ENCODE peak calls at places on chromosomes 6 and 20, in nine cellular contexts. One of them, this sample, is unnamed. For H3K4me1 and H3K36me3, the result is how much of the 10 kb centered on the place peaks cover.

GRCh38 chr20:35271904-35272303 is 6.0 kb downstream of the MMP24OS start:
- DNase-seq in upper lobe of right lung: no peak
- DNase-seq in heart left ventricle: no peak
- DNase-seq in cardiac muscle cell: peak
- DNase-seq in CD8-positive, alpha-beta memory T cell: no peak
- DNase-seq in fibroblast of lung: peak
- DNase-seq in uterus: no peak
- DNase-seq in transverse colon: no peak
- DNase-seq in tibial nerve: no peak
- DNase-seq in this sample: no peak

GRCh38 chr6:157873735-157874344 is 50.8 kb downstream of the SNX9 start:
- DNase-seq in transverse colon: peak
- DNase-seq in fibroblast of lung: peak
- DNase-seq in tibial nerve: peak
- DNase-seq in CD8-positive, alpha-beta memory T cell: peak
- DNase-seq in heart left ventricle: peak
- DNase-seq in uterus: peak
- DNase-seq in cardiac muscle cell: peak
- DNase-seq in upper lobe of right lung: peak
- DNase-seq in this sample: peak

GRCh38 chr6:112560651-112561050 is 213.5 kb downstream of the RFPL4B start:
- DNase-seq in CD8-positive, alpha-beta memory T cell: no peak
- DNase-seq in uterus: no peak
- DNase-seq in fibroblast of lung: peak
- DNase-seq in tibial nerve: no peak
- DNase-seq in transverse colon: no peak
- DNase-seq in cardiac muscle cell: no peak
- DNase-seq in heart left ventricle: no peak
- DNase-seq in upper lobe of right lung: no peak
- DNase-seq in this sample: no peak

GRCh38 chr6:135692426-135692825 is 159.1 kb upstream of the PDE7B start:
- DNase-seq in upper lobe of right lung: no peak
- DNase-seq in CD8-positive, alpha-beta memory T cell: no peak
- DNase-seq in cardiac muscle cell: no peak
- DNase-seq in transverse colon: no peak
- DNase-seq in tibial nerve: no peak
- DNase-seq in uterus: no peak
- DNase-seq in heart left ventricle: no peak
- DNase-seq in fibroblast of lung: no peak
- DNase-seq in this sample: no peak

GRCh38 chr6:44401138-44401537 is 13.6 kb downstream of the CDC5L start:
- DNase-seq in fibroblast of lung: peak
- DNase-seq in transverse colon: no peak
- DNase-seq in cardiac muscle cell: no peak
- DNase-seq in upper lobe of right lung: no peak
- DNase-seq in uterus: no peak
- DNase-seq in heart left ventricle: no peak
- DNase-seq in tibial nerve: no peak
- DNase-seq in CD8-positive, alpha-beta memory T cell: no peak
- DNase-seq in this sample: no peak

GRCh38 chr20:44618318-44618731 is 33.2 kb downstream of the ADA start:
- DNase-seq in CD8-positive, alpha-beta memory T cell: peak
- DNase-seq in fibroblast of lung: no peak
- DNase-seq in heart left ventricle: peak
- DNase-seq in uterus: no peak
- DNase-seq in transverse colon: peak
- DNase-seq in cardiac muscle cell: no peak
- DNase-seq in upper lobe of right lung: peak
- DNase-seq in tibial nerve: no peak
- DNase-seq in this sample: no peak

GRCh38 chr6:165055231-165055630 is 254.2 kb downstream of the C6orf118 start:
- DNase-seq in heart left ventricle: no peak
- DNase-seq in transverse colon: no peak
- DNase-seq in tibial nerve: no peak
- DNase-seq in fibroblast of lung: peak
- DNase-seq in CD8-positive, alpha-beta memory T cell: no peak
- DNase-seq in uterus: no peak
- DNase-seq in cardiac muscle cell: peak
- DNase-seq in upper lobe of right lung: no peak
- DNase-seq in this sample: no peak

GRCh38 chr20:2657241-2657640 is 4.8 kb downstream of the NOP56 start:
- DNase-seq in upper lobe of right lung: no peak
- DNase-seq in fibroblast of lung: no peak
- DNase-seq in transverse colon: no peak
- DNase-seq in tibial nerve: no peak
- DNase-seq in cardiac muscle cell: no peak
- DNase-seq in uterus: no peak
- DNase-seq in heart left ventricle: no peak
- DNase-seq in CD8-positive, alpha-beta memory T cell: no peak
- DNase-seq in this sample: no peak

GRCh38 chr20:43863821-43864544 is 50.7 kb upstream of the TOX2 start:
- DNase-seq in fibroblast of lung: no peak
- DNase-seq in upper lobe of right lung: no peak
- DNase-seq in tibial nerve: no peak
- DNase-seq in cardiac muscle cell: no peak
- DNase-seq in uterus: no peak
- DNase-seq in transverse colon: no peak
- DNase-seq in CD8-positive, alpha-beta memory T cell: no peak
- DNase-seq in heart left ventricle: no peak
- DNase-seq in this sample: no peak

DNA sequence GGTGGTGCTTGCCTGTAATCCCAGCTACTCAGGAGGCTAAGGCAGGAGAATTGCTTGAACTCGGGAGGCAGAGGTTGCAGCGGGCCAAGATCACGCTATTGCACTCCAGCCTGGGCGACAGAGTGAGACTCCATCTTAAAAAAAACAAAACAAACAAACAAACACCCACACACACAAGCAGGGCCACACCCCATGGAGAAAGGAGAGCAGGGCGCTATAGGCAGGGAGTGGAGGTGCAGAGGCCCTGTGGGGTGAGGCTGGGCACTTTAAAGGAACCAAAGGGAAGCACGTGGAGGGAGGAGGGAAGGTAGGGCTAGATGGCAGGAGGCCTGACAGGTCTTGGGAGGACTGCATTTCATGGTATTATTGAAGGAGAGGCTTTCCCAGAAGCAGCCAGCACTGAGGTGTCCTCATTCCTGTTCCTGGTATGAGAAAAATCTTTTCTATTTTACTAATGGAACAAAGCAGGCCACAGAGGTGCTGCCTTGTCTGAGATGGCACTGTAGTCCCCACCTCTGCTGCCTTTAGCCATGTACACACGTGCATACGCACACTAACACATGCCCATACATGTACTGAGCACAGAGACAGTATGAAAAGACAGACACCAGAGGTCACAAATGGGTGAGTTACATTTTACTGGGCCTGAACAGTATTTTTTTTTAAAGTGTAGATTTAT is 44.0 kb downstream of the BCAS4 start:
- DNase-seq in cardiac muscle cell: no peak
- DNase-seq in tibial nerve: no peak
- DNase-seq in uterus: no peak
- DNase-seq in fibroblast of lung: peak
- DNase-seq in heart left ventricle: no peak
- DNase-seq in CD8-positive, alpha-beta memory T cell: no peak
- DNase-seq in transverse colon: no peak
- DNase-seq in upper lobe of right lung: no peak
- DNase-seq in this sample: no peak
- H3K27ac ChIP-seq in cardiac muscle cell: no peak
- H3K27ac ChIP-seq in tibial nerve: no peak
- H3K27ac ChIP-seq in uterus: no peak
- H3K27ac ChIP-seq in fibroblast of lung: no peak
- H3K27ac ChIP-seq in heart left ventricle: no peak
- H3K27ac ChIP-seq in CD8-positive, alpha-beta memory T cell: no peak
- H3K27ac ChIP-seq in transverse colon: no peak
- H3K27ac ChIP-seq in upper lobe of right lung: no peak
- H3K27ac ChIP-seq in this sample: no peak

DNA sequence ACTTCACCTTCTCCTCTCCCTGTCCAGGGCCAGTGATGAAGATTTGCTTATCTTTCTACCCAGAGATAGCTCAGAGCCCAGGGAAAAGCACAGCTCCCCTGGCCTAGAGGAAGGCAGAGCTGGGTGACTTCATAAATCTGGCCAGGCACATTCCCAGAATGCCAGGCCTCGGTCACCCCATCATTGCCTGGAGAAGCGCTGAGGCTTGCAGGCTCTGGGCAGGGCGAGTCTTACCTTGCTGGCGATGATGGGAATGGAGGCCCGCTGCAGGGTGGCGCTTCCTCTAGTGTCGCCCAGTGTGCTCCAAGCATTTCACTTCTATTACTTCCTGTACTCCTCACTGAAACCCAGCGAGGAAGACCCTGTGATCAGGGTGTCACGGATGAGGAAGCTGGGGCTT is 60.1 kb downstream of the DAAM2 start:
- DNase-seq in tibial nerve: no peak
- DNase-seq in CD8-positive, alpha-beta memory T cell: no peak
- DNase-seq in uterus: no peak
- DNase-seq in upper lobe of right lung: no peak
- DNase-seq in heart left ventricle: no peak
- DNase-seq in fibroblast of lung: peak
- DNase-seq in transverse colon: no peak
- DNase-seq in cardiac muscle cell: no peak
- DNase-seq in this sample: no peak
- H3K4me1 ChIP-seq in tibial nerve: under half
- H3K4me1 ChIP-seq in CD8-positive, alpha-beta memory T cell: under half
- H3K4me1 ChIP-seq in uterus: under half
- H3K4me1 ChIP-seq in upper lobe of right lung: under half
- H3K4me1 ChIP-seq in heart left ventricle: under half
- H3K4me1 ChIP-seq in fibroblast of lung: under half
- H3K4me1 ChIP-seq in transverse colon: under half
- H3K4me1 ChIP-seq in cardiac muscle cell: under half
- H3K4me1 ChIP-seq in this sample: under half

GRCh38 chr20:5559937-5560336 is 190.3 kb upstream of the SHLD1 start:
- DNase-seq in heart left ventricle: no peak
- DNase-seq in upper lobe of right lung: no peak
- DNase-seq in cardiac muscle cell: no peak
- DNase-seq in fibroblast of lung: no peak
- DNase-seq in transverse colon: no peak
- DNase-seq in uterus: no peak
- DNase-seq in CD8-positive, alpha-beta memory T cell: no peak
- DNase-seq in tibial nerve: no peak
- DNase-seq in this sample: no peak
- H3K36me3 ChIP-seq in heart left ventricle: half or more
- H3K36me3 ChIP-seq in upper lobe of right lung: half or more
- H3K36me3 ChIP-seq in cardiac muscle cell: under half
- H3K36me3 ChIP-seq in fibroblast of lung: under half
- H3K36me3 ChIP-seq in transverse colon: half or more
- H3K36me3 ChIP-seq in uterus: under half
- H3K36me3 ChIP-seq in CD8-positive, alpha-beta memory T cell: under half
- H3K36me3 ChIP-seq in tibial nerve: half or more
- H3K36me3 ChIP-seq in this sample: under half

GRCh38 chr20:50541606-50542041 is 31.4 kb downstream of the PTPN1 start:
- DNase-seq in upper lobe of right lung: no peak
- DNase-seq in tibial nerve: no peak
- DNase-seq in fibroblast of lung: no peak
- DNase-seq in heart left ventricle: no peak
- DNase-seq in uterus: no peak
- DNase-seq in transverse colon: no peak
- DNase-seq in CD8-positive, alpha-beta memory T cell: no peak
- DNase-seq in cardiac muscle cell: no peak
- DNase-seq in this sample: no peak

GRCh38 chr20:50545123-50545522 is 34.9 kb downstream of the PTPN1 start:
- DNase-seq in CD8-positive, alpha-beta memory T cell: no peak
- DNase-seq in cardiac muscle cell: no peak
- DNase-seq in heart left ventricle: no peak
- DNase-seq in transverse colon: no peak
- DNase-seq in uterus: no peak
- DNase-seq in upper lobe of right lung: no peak
- DNase-seq in tibial nerve: no peak
- DNase-seq in fibroblast of lung: peak
- DNase-seq in this sample: no peak

GRCh38 chr20:50546729-50547314 is 36.6 kb downstream of the PTPN1 start:
- DNase-seq in upper lobe of right lung: no peak
- DNase-seq in cardiac muscle cell: no peak
- DNase-seq in uterus: no peak
- DNase-seq in CD8-positive, alpha-beta memory T cell: no peak
- DNase-seq in heart left ventricle: no peak
- DNase-seq in tibial nerve: no peak
- DNase-seq in fibroblast of lung: no peak
- DNase-seq in transverse colon: peak
- DNase-seq in this sample: no peak

GRCh38 chr20:50540620-50541605 is 30.7 kb downstream of the PTPN1 start:
- DNase-seq in transverse colon: no peak
- DNase-seq in upper lobe of right lung: no peak
- DNase-seq in fibroblast of lung: peak
- DNase-seq in heart left ventricle: no peak
- DNase-seq in cardiac muscle cell: peak
- DNase-seq in uterus: no peak
- DNase-seq in tibial nerve: no peak
- DNase-seq in CD8-positive, alpha-beta memory T cell: no peak
- DNase-seq in this sample: no peak

DNA sequence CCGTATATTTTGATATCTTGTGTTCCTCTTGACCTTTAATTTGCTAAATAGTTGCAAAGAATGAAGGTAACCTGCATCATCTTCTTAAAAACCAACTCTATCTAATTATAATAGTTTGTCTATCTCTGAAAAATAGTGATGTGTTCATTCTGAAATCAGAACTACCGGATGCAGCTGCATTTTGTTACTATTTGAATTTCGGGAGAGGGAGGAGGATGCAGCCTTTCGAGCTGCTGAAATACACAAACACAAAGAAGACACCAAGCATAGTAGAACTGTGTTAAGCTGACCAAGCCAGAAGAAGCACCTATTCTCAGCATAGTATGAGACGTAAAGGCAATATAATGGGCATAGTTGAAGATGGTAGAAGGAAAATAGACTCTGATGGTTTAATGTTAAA is 33.1 kb downstream of the PTPN1 start:
- DNase-seq in tibial nerve: no peak
- DNase-seq in cardiac muscle cell: no peak
- DNase-seq in uterus: no peak
- DNase-seq in transverse colon: no peak
- DNase-seq in CD8-positive, alpha-beta memory T cell: no peak
- DNase-seq in heart left ventricle: no peak
- DNase-seq in upper lobe of right lung: no peak
- DNase-seq in fibroblast of lung: no peak
- DNase-seq in this sample: no peak
- H3K27ac ChIP-seq in tibial nerve: no peak
- H3K27ac ChIP-seq in cardiac muscle cell: no peak
- H3K27ac ChIP-seq in uterus: no peak
- H3K27ac ChIP-seq in transverse colon: no peak
- H3K27ac ChIP-seq in CD8-positive, alpha-beta memory T cell: no peak
- H3K27ac ChIP-seq in heart left ventricle: no peak
- H3K27ac ChIP-seq in upper lobe of right lung: peak
- H3K27ac ChIP-seq in fibroblast of lung: peak
- H3K27ac ChIP-seq in this sample: no peak

This sample was measured in pancreas.